ENCODE peak calls at places on chromosomes 12 and 14, in nine cellular contexts. P, D, H, I, Z, U, X, T and A are unnamed samples.

GRCh38 chr12:25529738-25530137 is 23.3 kb downstream of the LMNTD1 start:
- DNase-seq in H (no peak), Z (no peak), P (no peak), D (peak), I (no peak), U (no peak), X (no peak), T (peak), A (no peak)

GRCh38 chr12:132866251-132866828 is 21.1 kb downstream of the CHFR start:
- DNase-seq in U (no peak), P (no peak), X (no peak), D (peak), Z (no peak), I (no peak), H (peak), T (peak), A (no peak)

GRCh38 chr14:68791078-68791983 is 1.5 kb downstream of the ZFP36L1 start:
- DNase-seq in I (no peak), U (no peak), D (peak), T (peak), Z (no peak), H (peak), P (no peak), X (peak), A (no peak)

GRCh38 chr14:36847366-36847765 is 185.7 kb downstream of the PAX9 start:
- DNase-seq in I (no peak), T (no peak), U (no peak), Z (no peak), D (no peak), P (no peak), H (no peak), X (no peak), A (no peak)

GRCh38 chr12:120538281-120539156 is 4.4 kb downstream of the RNF10 start:
- DNase-seq in P (no peak), D (peak), U (no peak), I (no peak), T (peak), H (peak), Z (peak), X (peak), A (no peak)

GRCh38 chr12:132413931-132414588 is 75.9 kb upstream of the FBRSL1 start:
- DNase-seq in I (no peak), Z (no peak), T (no peak), D (no peak), U (no peak), H (no peak), P (no peak), X (no peak), A (no peak)

GRCh38 chr12:51160814-51161459 is 12.0 kb downstream of the TFCP2 start:
- DNase-seq in X (no peak), H (peak), P (no peak), T (no peak), D (no peak), Z (no peak), I (no peak), U (no peak), A (no peak)

GRCh38 chr12:94146166-94146565 is 2.2 kb upstream of the PLXNC1 start:
- DNase-seq in P (no peak), U (no peak), X (no peak), Z (no peak), D (no peak), I (no peak), H (no peak), T (no peak), A (no peak)

GRCh38 chr14:39339003-39339402 is 93.2 kb downstream of the FBXO33 start:
- DNase-seq in T (peak), X (peak), Z (no peak), D (peak), P (no peak), U (no peak), I (no peak), H (no peak), A (no peak)

GRCh38 chr12:95951515-95951914 is 8.4 kb downstream of the AMDHD1 start:
- DNase-seq in P (no peak), U (no peak), D (no peak), I (no peak), H (no peak), Z (no peak), X (no peak), T (no peak), A (no peak)

GRCh38 chr14:22667881-22668280 is 23.7 kb upstream of the OR6J1 start:
- DNase-seq in T (no peak), D (no peak), X (no peak), U (no peak), I (no peak), P (no peak), Z (no peak), H (no peak), A (no peak)

GRCh38 chr14:105911006-105911847 is 384.8 kb downstream of the TMEM121 start:
- DNase-seq in I (no peak), U (no peak), P (no peak), T (no peak), D (no peak), X (no peak), Z (no peak), H (no peak), A (no peak)

GRCh38 chr12:113586461-113586860 is 114.8 kb upstream of the LHX5 start:
- DNase-seq in Z (no peak), H (no peak), T (no peak), X (no peak), P (no peak), D (no peak), I (no peak), U (no peak), A (no peak)

GRCh38 chr12:51371295-51371953 is 19.8 kb downstream of the GALNT6 start:
- DNase-seq in I (no peak), P (no peak), D (peak), Z (peak), X (peak), T (peak), U (no peak), H (peak), A (no peak)

GRCh38 chr12:21607701-21608100 is 3.1 kb upstream of the GYS2 start:
- DNase-seq in X (no peak), D (peak), P (peak), Z (no peak), T (peak), I (no peak), H (peak), U (no peak), A (no peak)

GRCh38 chr12:5200276-5201087 is 156.8 kb downstream of the KCNA5 start:
- DNase-seq in X (peak), D (no peak), H (peak), P (peak), I (no peak), U (no peak), T (no peak), Z (no peak), A (no peak)

GRCh38 chr12:109767456-109767855 is 53.8 kb downstream of the FAM222A start:
- DNase-seq in D (no peak), U (no peak), I (no peak), H (no peak), X (no peak), T (no peak), P (no peak), Z (no peak), A (no peak)

GRCh38 chr14:84959796-84960515 is 570.0 kb upstream of the FLRT2 start:
- DNase-seq in D (no peak), Z (no peak), X (no peak), P (no peak), T (no peak), H (no peak), I (no peak), U (no peak), A (no peak)

GRCh38 chr12:78494911-78495310 is 369.7 kb upstream of the SYT1 start:
- DNase-seq in X (no peak), D (peak), H (peak), I (no peak), Z (no peak), P (no peak), U (no peak), T (peak), A (no peak)

GRCh38 chr12:99039367-99040120 is 394.5 kb downstream of the APAF1 start:
- DNase-seq in I (no peak), X (no peak), D (no peak), P (no peak), Z (no peak), U (no peak), H (no peak), T (no peak), A (no peak)

GRCh38 chr12:57772429-57773322 is at the start of gene EEF1AKMT3:
- DNase-seq in U (no peak), I (no peak), D (no peak), T (peak), H (peak), Z (peak), X (peak), P (no peak), A (no peak)

GRCh38 chr12:107320929-107321618 is 227.7 kb upstream of the CRY1 start:
- DNase-seq in U (peak), D (peak), I (no peak), X (no peak), Z (no peak), T (peak), H (peak), P (no peak), A (peak)

GRCh38 chr12:65339161-65339560 is 60.7 kb downstream of the MSRB3 start:
- DNase-seq in X (no peak), H (peak), T (no peak), U (no peak), D (no peak), I (no peak), P (no peak), Z (no peak), A (no peak)

GRCh38 chr14:53925201-53925766 is 31.3 kb downstream of the BMP4 start:
- DNase-seq in P (no peak), D (no peak), T (no peak), X (no peak), U (no peak), H (peak), Z (no peak), I (no peak), A (no peak)

GRCh38 chr12:62717636-62718035 is 217.3 kb downstream of the PPM1H start:
- DNase-seq in I (no peak), D (no peak), T (no peak), H (no peak), X (no peak), P (no peak), Z (no peak), U (no peak), A (no peak)

GRCh38 chr14:36767603-36768281 is 106.1 kb downstream of the PAX9 start:
- DNase-seq in T (peak), P (peak), U (no peak), Z (no peak), D (peak), I (no peak), H (no peak), X (no peak), A (no peak)

GRCh38 chr14:88559852-88560251 is 3.0 kb upstream of the ZC3H14 start:
- DNase-seq in T (peak), I (no peak), P (no peak), H (peak), X (no peak), D (peak), U (no peak), Z (no peak), A (no peak)

GRCh38 chr12:94754653-94755052 is 104.3 kb upstream of the TMCC3 start:
- DNase-seq in X (no peak), Z (no peak), D (no peak), H (no peak), U (no peak), T (no peak), I (no peak), P (no peak), A (no peak)

GRCh38 chr12:78671295-78671694 is 193.3 kb upstream of the SYT1 start:
- DNase-seq in P (no peak), D (peak), U (no peak), Z (no peak), I (no peak), X (no peak), H (peak), T (peak), A (no peak)